ENCODE peak calls at places on chromosomes 1 and 21, in five cellular contexts. Y is HEK293T; F is H9; G is activated CD4-positive, alpha-beta T cell treated with anti-CD3 and anti-CD28 coated beads for 24 hours; R is EH. U is an unnamed sample.

GRCh38 chr1:181133441-181133951 is 45.0 kb downstream of the IER5 start:
- DNase-seq in Y (no peak), F (peak), G (no peak), R (no peak), U (no peak)

GRCh38 chr1:224211262-224211962 is 28.4 kb downstream of the DEGS1 start:
- DNase-seq in Y (no peak), F (no peak), G (no peak), R (peak), U (no peak)

GRCh38 chr1:109773203-109773899 is 9.6 kb upstream of the EPS8L3 start:
- DNase-seq in Y (peak), F (peak), G (peak), R (peak), U (peak)

GRCh38 chr1:2194319-2194897 is at the start of gene FAAP20:
- DNase-seq in Y (peak), F (peak), G (peak), R (peak), U (peak)

GRCh38 chr1:229171934-229172333 is 99.0 kb upstream of the RAB4A start:
- DNase-seq in Y (no peak), F (peak), G (no peak), R (no peak), U (no peak)

GRCh38 chr21:42836767-42837301 is 42.5 kb downstream of the WDR4 start:
- DNase-seq in Y (no peak), F (no peak), G (no peak), R (no peak), U (no peak)

GRCh38 chr1:97174039-97174704 is 452.6 kb downstream of the PTBP2 start:
- DNase-seq in Y (no peak), F (no peak), G (no peak), R (peak), U (no peak)

GRCh38 chr1:214213136-214213535 is 67.8 kb upstream of the SMYD2 start:
- DNase-seq in Y (no peak), F (no peak), G (no peak), R (peak), U (no peak)

GRCh38 chr1:34928066-34928864 is 1.2 kb downstream of the DLGAP3 start:
- DNase-seq in Y (no peak), F (peak), G (no peak), R (no peak), U (no peak)

GRCh38 chr1:163440090-163440489 is 118.3 kb downstream of the NUF2 start:
- DNase-seq in Y (no peak), F (no peak), G (no peak), R (no peak), U (no peak)

GRCh38 chr1:221035680-221036153 is 156.5 kb downstream of the HLX start:
- DNase-seq in Y (no peak), F (no peak), G (no peak), R (peak), U (no peak)

GRCh38 chr21:39788383-39788782 is 43.4 kb downstream of the IGSF5 start:
- DNase-seq in Y (peak), F (peak), G (no peak), R (peak), U (no peak)